ENCODE peak calls at places on chromosomes 16 and 17, in seven cellular contexts. R is MM.1S, W is GDM1, Q is colonic mucosa, P is GM04504, A is mesendoderm, E is RCC 7860. O is an unnamed sample.
A peak's percentile ranks its signal among the peaks of the same experiment; 100 is the strongest.

GRCh38 chr17:77737442-77738265 is 220.8 kb upstream of the TNRC6C start:
- DNase-seq in R (no peak), W (no peak), Q (peak; percentile 17), P (no peak), A (no peak), E (no peak), O (peak; percentile 52)

GRCh38 chr17:520447-521167 is 168.0 kb upstream of the RPH3AL start:
- DNase-seq in R (no peak), W (no peak), Q (no peak), P (no peak), A (peak; percentile 81), E (no peak), O (no peak)

GRCh38 chr17:48011405-48012150 is 26.0 kb downstream of the COPZ2 start:
- DNase-seq in R (peak; percentile 70), W (no peak), Q (no peak), P (no peak), A (peak; percentile 77), E (peak; percentile 11), O (no peak)

GRCh38 chr17:45902892-45903346 is 8.6 kb downstream of the MAPT start:
- DNase-seq in R (no peak), W (no peak), Q (no peak), P (no peak), A (no peak), E (no peak), O (no peak)

GRCh38 chr17:78654230-78654824 is 77.1 kb upstream of the DNAH17 start:
- DNase-seq in R (no peak), W (no peak), Q (no peak), P (no peak), A (peak; percentile 31), E (no peak), O (no peak)

GRCh38 chr17:79621151-79621940 is 10.5 kb upstream of the RBFOX3 start:
- DNase-seq in R (no peak), W (no peak), Q (no peak), P (no peak), A (no peak), E (no peak), O (peak; percentile 23)

GRCh38 chr17:39668141-39668924 is at the start of gene PNMT:
- DNase-seq in R (peak; percentile 70), W (no peak), Q (peak; percentile 78), P (no peak), A (peak; percentile 80), E (no peak), O (peak; percentile 89)

GRCh38 chr16:72024862-72025382 is 16.4 kb downstream of the DHODH start:
- DNase-seq in R (no peak), W (no peak), Q (no peak), P (no peak), A (no peak), E (no peak), O (no peak)

GRCh38 chr16:19728636-19728965 is 10.5 kb downstream of the IQCK start:
- DNase-seq in R (no peak), W (no peak), Q (no peak), P (no peak), A (no peak), E (no peak), O (no peak)

GRCh38 chr16:84652565-84652964 is 4.3 kb downstream of the KLHL36 start:
- DNase-seq in R (no peak), W (no peak), Q (no peak), P (no peak), A (no peak), E (no peak), O (peak; percentile 22)

GRCh38 chr17:30586818-30587595 is 109.8 kb downstream of the GOSR1 start:
- DNase-seq in R (no peak), W (peak; percentile 18), Q (no peak), P (no peak), A (no peak), E (peak; percentile 52), O (no peak)

GRCh38 chr16:10552998-10553491 is 27.4 kb downstream of the EMP2 start:
- DNase-seq in R (peak; percentile 75), W (peak; percentile 68), Q (peak; percentile 34), P (no peak), A (peak; percentile 56), E (no peak), O (no peak)

GRCh38 chr16:303760-304505 is 21.0 kb downstream of the PDIA2 start:
- DNase-seq in R (no peak), W (no peak), Q (no peak), P (no peak), A (no peak), E (no peak), O (no peak)

GRCh38 chr17:49676276-49676868 is 1.5 kb downstream of the SPOP start:
- DNase-seq in R (peak; percentile 92), W (peak; percentile 69), Q (no peak), P (no peak), A (peak; percentile 77), E (no peak), O (no peak)

GRCh38 chr17:79740413-79740812 is 9.7 kb downstream of the ENPP7 start:
- DNase-seq in R (no peak), W (no peak), Q (no peak), P (no peak), A (peak; percentile 56), E (no peak), O (no peak)

GRCh38 chr17:9937901-9938300 is 32.8 kb upstream of the RCVRN start:
- DNase-seq in R (no peak), W (no peak), Q (no peak), P (no peak), A (no peak), E (no peak), O (peak; percentile 8)

O was measured in kidney.